ENCODE peak calls at places on chromosomes 16 and 17, in four cellular contexts. Y is GM12878, L is K562, H is HepG2. J is an unnamed sample.

GRCh38 chr16:76639685-76640289 is 362.6 kb downstream of the CNTNAP4 start:
- DNase-seq in L (peak; percentile 48), Y (no peak), H (peak; percentile 47), J (peak; percentile 21)

GRCh38 chr17:83008526-83008925 is 70.9 kb upstream of the METRNL start:
- DNase-seq in H (no peak), L (no peak), Y (no peak), J (no peak)

GRCh38 chr17:19021622-19022083 is 17.1 kb upstream of the FAM83G start:
- DNase-seq in H (no peak), L (peak; percentile 79), Y (no peak), J (peak; percentile 75)

GRCh38 chr16:68384293-68385255 is 63.7 kb downstream of the SMPD3 start:
- DNase-seq in H (no peak), L (no peak), Y (no peak), J (no peak)

GRCh38 chr16:28513484-28514181 is 7.0 kb upstream of the IL27 start:
- DNase-seq in L (no peak), H (peak; percentile 61), Y (no peak), J (no peak)

GRCh38 chr16:57151369-57151768 is 34.5 kb downstream of the PSME3IP1 start:
- DNase-seq in L (no peak), Y (no peak), H (no peak), J (no peak)

GRCh38 chr16:15073101-15073500 is 17.2 kb upstream of the NTAN1 start:
- DNase-seq in H (no peak), L (no peak), Y (no peak), J (no peak)

GRCh38 chr16:56965149-56965938 is 3.6 kb downstream of the CETP start:
- DNase-seq in H (no peak), L (no peak), Y (no peak), J (no peak)

GRCh38 chr17:40363480-40363838 is 1.1 kb downstream of the GJD3 start:
- DNase-seq in Y (no peak), L (peak; percentile 58), H (no peak), J (peak; percentile 46)

GRCh38 chr16:46916980-46917379 is 32.8 kb downstream of the GPT2 start:
- DNase-seq in L (peak; percentile 60), Y (no peak), H (peak; percentile 44), J (no peak)

GRCh38 chr16:83928341-83929055 is 24.5 kb upstream of the OSGIN1 start:
- DNase-seq in L (no peak), H (peak; percentile 75), Y (no peak), J (no peak)

GRCh38 chr16:57485091-57485915 is 990 bp downstream of the DOK4 start:
- DNase-seq in Y (no peak), L (no peak), H (no peak), J (no peak)

GRCh38 chr16:47888142-47888541 is 267.7 kb downstream of the ABCC12 start:
- DNase-seq in H (peak; percentile 75), Y (no peak), L (no peak), J (no peak)

GRCh38 chr17:27888945-27889344 is 4.2 kb downstream of the LYRM9 start:
- DNase-seq in H (peak; percentile 69), L (no peak), Y (no peak), J (peak; percentile 64)

GRCh38 chr16:2476345-2476720 is 1.4 kb downstream of the TBC1D24 start:
- DNase-seq in L (no peak), Y (no peak), H (no peak), J (no peak)

GRCh38 chr16:11067266-11067665 is 122.9 kb downstream of the CLEC16A start:
- DNase-seq in Y (no peak), H (no peak), L (no peak), J (no peak)

GRCh38 chr16:70750893-70751467 is 50.0 kb downstream of the VAC14 start:
- DNase-seq in L (no peak), Y (no peak), H (no peak), J (no peak)

GRCh38 chr17:81073967-81074366 is 39.0 kb downstream of the BAIAP2 start:
- DNase-seq in L (no peak), H (no peak), Y (no peak), J (no peak)

GRCh38 chr17:35224436-35224835 is 18.4 kb upstream of the SLFN5 start:
- DNase-seq in L (no peak), H (no peak), Y (no peak), J (no peak)

GRCh38 chr17:74475189-74475588 is 8.8 kb downstream of the CD300A start:
- DNase-seq in H (no peak), Y (no peak), L (no peak), J (no peak)

GRCh38 chr17:354651-355556 is 2.3 kb upstream of the RPH3AL start:
- DNase-seq in L (no peak), Y (no peak), H (no peak), J (no peak)

GRCh38 chr16:838741-839140 is 38.2 kb upstream of the GNG13 start:
- DNase-seq in H (no peak), L (no peak), Y (no peak), J (no peak)

GRCh38 chr17:38745545-38745944 is 2.6 kb downstream of the PCGF2 start:
- DNase-seq in H (peak; percentile 29), Y (no peak), L (peak; percentile 41), J (no peak)

GRCh38 chr17:6755281-6755680 is 565 bp upstream of the XAF1 start:
- DNase-seq in L (no peak), H (no peak), Y (no peak), J (no peak)

GRCh38 chr16:87765473-87765775 is 362 bp downstream of the KLHDC4 start:
- DNase-seq in Y (no peak), L (peak; percentile 40), H (no peak), J (no peak)

DNA sequence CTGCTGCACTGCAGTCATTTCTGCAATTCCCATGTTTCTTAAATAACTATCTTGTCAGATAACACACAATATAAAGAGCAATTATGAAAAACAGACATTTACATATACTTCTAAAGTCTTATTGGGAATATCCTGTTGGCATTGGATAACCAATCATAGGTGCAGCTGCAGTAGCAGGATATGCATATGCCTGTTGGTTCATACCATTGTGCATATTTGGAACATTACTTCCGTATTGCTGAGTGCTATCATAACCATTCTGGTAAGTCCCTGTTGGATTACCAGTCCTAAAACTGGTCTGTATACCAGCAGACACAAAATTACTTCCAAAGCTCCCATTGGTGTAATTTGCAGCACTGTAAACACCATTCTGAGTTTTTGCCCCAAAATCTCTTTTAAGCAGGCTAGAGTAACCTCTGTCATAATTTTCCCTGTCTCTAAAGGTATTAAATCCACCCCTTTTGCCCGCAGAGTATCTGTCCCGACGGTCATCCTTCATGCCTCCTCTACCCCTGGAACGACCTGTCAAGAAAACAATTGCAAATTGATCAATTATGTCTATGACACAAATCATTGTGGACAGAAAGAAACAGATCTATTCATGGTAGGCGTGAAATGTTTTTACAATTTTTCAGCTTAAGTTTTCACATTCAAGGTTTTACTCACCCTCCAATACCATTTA is 3.1 kb upstream of the POLG2 start:
- DNase-seq in H (no peak), Y (no peak), L (no peak), J (no peak)
- TF ChIP-seq TCF7 in H (no peak), Y (no peak), L (no peak), J (no peak)

DNA sequence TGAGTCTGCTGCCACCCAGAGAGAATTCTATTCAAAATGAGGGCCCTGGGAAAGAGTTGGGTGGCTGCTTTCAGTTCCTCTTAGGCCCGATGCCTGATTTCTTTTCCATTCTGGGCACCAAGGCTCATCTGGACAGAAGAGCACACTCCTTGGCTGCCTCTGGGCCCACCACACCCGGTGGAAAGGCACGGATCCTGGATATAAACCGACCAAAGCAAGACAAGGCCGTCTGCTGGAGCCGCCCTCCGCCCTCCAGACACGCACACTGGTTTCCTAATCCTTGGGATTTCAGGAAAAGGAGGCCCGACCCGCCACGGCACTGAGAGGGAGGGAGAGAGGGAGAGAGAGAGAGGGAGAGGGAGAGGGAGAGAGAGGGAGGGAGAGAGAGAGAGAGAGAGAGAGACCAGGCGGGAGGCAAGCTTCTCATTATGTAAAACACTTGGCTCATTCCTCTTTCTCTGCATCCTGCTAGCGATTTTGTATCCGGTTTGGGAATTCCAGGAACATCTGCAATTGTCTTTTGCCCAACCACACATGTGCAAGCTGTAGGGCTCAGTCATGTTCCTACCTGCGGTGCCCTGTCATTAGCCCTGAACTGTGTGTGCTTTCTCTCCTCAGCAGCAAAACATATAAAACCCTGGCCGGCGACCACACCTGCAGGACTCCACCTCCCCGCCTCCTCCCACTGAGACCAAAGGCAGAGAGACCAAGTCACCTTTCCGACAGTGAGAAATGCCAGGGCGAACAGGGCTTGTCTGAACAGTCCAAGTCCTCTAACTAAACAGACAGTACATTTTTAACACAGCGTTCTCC is 347.2 kb downstream of the SOX9 start:
- DNase-seq in L (no peak), H (no peak), Y (no peak), J (no peak)
- TF ChIP-seq TCF7 in L (no peak), H (no peak), Y (no peak), J (no peak)

GRCh38 chr17:76421054-76421427 is 31.9 kb downstream of the UBE2O start:
- DNase-seq in H (no peak), L (no peak), Y (no peak), J (no peak)
- TF ChIP-seq TCF7 in H (no peak), L (no peak), Y (no peak), J (no peak)

GRCh38 chr16:66405057-66405783 is 21.9 kb upstream of the BEAN1 start:
- DNase-seq in H (no peak), L (no peak), Y (no peak), J (no peak)

GRCh38 chr16:66412182-66412581 is 14.9 kb upstream of the BEAN1 start:
- DNase-seq in L (no peak), H (no peak), Y (no peak), J (no peak)

GRCh38 chr16:66408181-66409048 is 18.7 kb upstream of the BEAN1 start:
- DNase-seq in H (peak; percentile 93), Y (no peak), L (peak; percentile 16), J (no peak)

GRCh38 chr16:66406534-66407368 is 20.3 kb upstream of the BEAN1 start:
- DNase-seq in Y (no peak), L (peak; percentile 81), H (peak; percentile 73), J (peak; percentile 91)

GRCh38 chr16:66409156-66409555 is 17.9 kb upstream of the BEAN1 start:
- DNase-seq in H (no peak), Y (no peak), L (no peak), J (no peak)
- TF ChIP-seq TCF7 in H (no peak), Y (no peak), L (no peak), J (no peak)

DNA sequence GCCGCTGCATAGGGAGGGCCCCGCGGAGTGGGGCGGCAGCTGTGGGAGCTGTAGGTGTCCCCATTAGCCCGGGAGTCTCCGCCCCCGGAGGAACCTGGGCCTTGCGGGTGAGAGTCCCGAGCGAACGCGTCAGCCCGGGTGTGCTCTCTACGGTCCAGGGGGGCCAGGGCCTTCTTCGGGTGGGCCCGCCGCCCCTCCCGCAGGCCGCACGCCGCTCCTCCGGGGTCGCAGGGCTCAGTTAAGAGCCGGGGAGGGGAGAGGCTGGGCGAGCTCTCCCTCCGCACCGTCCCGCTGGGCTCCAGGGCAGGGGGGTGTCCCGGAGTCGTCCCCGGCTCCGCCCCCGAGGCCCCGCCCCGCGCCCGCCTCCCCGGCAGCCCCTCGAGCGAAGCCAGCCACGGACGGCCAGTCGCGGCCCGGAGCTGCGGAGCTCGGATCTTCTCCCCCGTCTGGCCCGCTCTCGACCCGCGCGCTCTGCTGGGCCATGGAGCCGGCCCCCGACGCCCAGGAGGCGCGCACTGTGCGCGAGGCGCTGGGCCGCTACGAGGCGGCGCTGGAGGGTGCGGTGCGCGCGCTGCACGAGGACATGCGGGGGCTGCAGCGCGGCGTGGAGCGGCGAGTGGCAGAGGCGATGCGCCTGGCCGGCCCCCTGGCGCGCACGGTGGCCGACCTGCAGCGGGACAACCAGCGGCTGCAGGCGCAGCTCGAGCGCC is at the start of gene SMTNL2:
- DNase-seq in Y (no peak), H (no peak), L (no peak), J (peak; percentile 63)
- TF ChIP-seq TCF7 in Y (no peak), H (no peak), L (no peak), J (no peak)